ENCODE peak calls at places on chromosomes 2 and 18, in four cellular contexts. N, B, G and V are unnamed samples.

GRCh38 chr18:74508821-74509225 is 12.7 kb downstream of the CNDP2 start:
- DNase-seq in G (peak; percentile 27), N (no peak), B (no peak), V (no peak)

GRCh38 chr18:51350081-51350480 is 152.6 kb upstream of the MEX3C start:
- DNase-seq in B (no peak), N (no peak), G (no peak), V (no peak)

GRCh38 chr18:79458917-79459803 is 63.4 kb downstream of the NFATC1 start:
- DNase-seq in B (no peak), N (no peak), G (no peak), V (no peak)

GRCh38 chr18:48203961-48204666 is 205.1 kb downstream of the ZBTB7C start:
- DNase-seq in G (peak; percentile 35), N (no peak), B (peak; percentile 44), V (no peak)

GRCh38 chr2:196291873-196292800 is 120.8 kb upstream of the STK17B start:
- DNase-seq in N (no peak), B (no peak), G (no peak), V (no peak)

GRCh38 chr2:60517441-60517840 is 36.0 kb downstream of the BCL11A start:
- DNase-seq in N (no peak), G (no peak), B (no peak), V (no peak)

GRCh38 chr2:224062481-224063307 is 23.6 kb upstream of the SERPINE2 start:
- DNase-seq in B (no peak), G (no peak), N (no peak), V (no peak)

GRCh38 chr2:173354073-173354600 is 535 bp upstream of the CDCA7 start:
- DNase-seq in N (no peak), B (no peak), G (no peak), V (no peak)

GRCh38 chr2:167332358-167332757 is 444.1 kb downstream of the XIRP2 start:
- DNase-seq in B (peak; percentile 14), N (no peak), G (no peak), V (no peak)

GRCh38 chr2:238720232-238720672 is 127.6 kb upstream of the TWIST2 start:
- DNase-seq in N (peak; percentile 91), G (peak; percentile 54), B (peak; percentile 56), V (peak; percentile 51)

GRCh38 chr2:147603434-147604225 is 241.2 kb upstream of the ACVR2A start:
- DNase-seq in G (no peak), B (no peak), N (no peak), V (no peak)

GRCh38 chr2:235230809-235231601 is 262.8 kb upstream of the AGAP1 start:
- DNase-seq in G (no peak), N (no peak), B (no peak), V (no peak)

GRCh38 chr2:120864981-120865380 is 129.3 kb downstream of the GLI2 start:
- DNase-seq in N (no peak), B (no peak), G (no peak), V (peak; percentile 39)

GRCh38 chr2:164981217-164981990 is 26.1 kb upstream of the SLC38A11 start:
- DNase-seq in N (no peak), B (no peak), G (no peak), V (no peak)

DNA sequence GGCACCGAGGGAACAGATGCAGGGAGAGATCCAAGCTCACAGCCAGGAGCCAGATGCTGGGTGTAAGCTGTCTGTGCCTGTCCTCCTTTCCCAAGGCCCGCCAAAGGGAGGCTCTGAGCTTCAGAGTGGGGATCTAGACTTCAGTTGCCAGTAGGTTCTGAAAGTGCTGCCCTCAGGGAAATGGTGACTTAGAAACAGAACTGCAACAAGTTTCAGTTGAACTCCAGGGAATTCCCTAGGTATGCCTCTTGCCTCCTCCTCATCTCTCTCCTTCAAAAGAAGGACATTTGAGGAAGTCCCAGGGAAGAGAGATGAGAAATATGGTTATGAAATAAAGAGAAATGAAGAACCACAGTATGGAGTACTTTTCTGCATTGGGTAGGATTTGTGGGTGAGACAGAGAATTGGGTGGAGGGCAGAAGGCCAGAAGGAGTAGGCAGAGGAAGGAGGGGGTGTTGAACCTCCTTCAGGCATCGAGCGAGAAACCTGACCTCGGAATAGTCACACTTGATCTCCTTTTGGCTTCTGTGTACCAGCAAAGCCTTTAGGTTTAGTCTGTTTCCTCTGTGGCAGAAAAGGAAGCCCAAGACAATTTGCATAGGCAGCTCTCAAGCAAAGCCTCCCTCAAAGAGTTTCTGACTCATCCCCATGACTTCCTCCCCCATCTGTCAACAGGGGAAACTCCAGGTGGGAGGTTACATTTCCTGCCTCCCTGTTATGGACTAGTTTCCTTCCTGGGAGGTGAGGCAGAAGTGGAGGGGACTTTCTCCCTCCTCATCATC is 45.7 kb downstream of the QPCT start:
- DNase-seq in N (peak; percentile 44), G (no peak), B (peak; percentile 28), V (no peak)
- TF ChIP-seq EP300 in N (no peak), G (no peak), B (no peak), V (no peak)

GRCh38 chr18:58499527-58499926 is 129.4 kb downstream of the ALPK2 start:
- DNase-seq in G (no peak), N (no peak), B (no peak), V (no peak)
- H3K27ac ChIP-seq in G (no peak overlapping the region), N (no peak overlapping the region), B (peak overlapping the region; percentile 54), V (no peak overlapping the region)

GRCh38 chr18:8960740-8961657 is 141.5 kb upstream of the NDUFV2 start:
- DNase-seq in G (no peak), B (no peak), N (no peak), V (no peak)
- TF ChIP-seq EP300 in G (no peak), B (no peak), N (no peak), V (no peak)

DNA sequence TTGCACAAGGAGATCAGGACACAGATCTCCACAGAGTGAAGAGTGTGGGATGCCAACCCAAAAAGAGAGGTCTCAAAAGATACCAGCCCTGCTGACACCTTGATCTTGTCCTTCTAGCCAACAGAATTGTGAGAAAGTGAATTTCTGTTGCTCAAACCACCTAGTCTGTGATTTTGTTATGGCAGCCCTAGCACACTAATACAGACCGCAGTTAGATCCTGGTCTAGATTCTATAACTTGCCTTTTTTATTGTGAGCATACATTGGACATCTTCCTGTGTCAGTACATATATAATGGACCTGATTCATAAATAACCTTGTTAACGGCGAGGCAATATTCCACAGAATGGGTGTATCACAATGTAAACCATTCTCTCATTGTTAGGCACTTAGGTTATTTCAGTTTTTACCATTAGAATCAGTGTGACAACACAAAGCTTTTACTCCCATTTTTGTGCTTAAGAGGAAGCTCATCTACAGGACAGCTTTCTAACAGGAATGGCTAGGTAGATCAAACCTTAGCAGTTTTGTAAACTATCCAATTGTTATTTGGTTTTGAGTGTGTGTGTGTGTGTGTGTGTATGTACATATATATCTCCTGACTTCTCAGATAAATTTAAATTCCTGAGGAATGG is 89.0 kb downstream of the ACSL3 start:
- DNase-seq in N (no peak), G (no peak), B (no peak), V (no peak)
- H3K27ac ChIP-seq in N (no peak overlapping the region), G (no peak overlapping the region), B (no peak overlapping the region), V (no peak overlapping the region)